ENCODE peak calls at places on chromosomes 2 and 18, in seven cellular contexts. K, O, U, D, J, E and W are unnamed samples.

GRCh38 chr2:132489150-132489549 is 72.5 kb downstream of the GPR39 start:
- DNase-seq in O (no peak), D (no peak), E (peak; percentile 5), J (no peak), K (no peak), U (no peak), W (no peak)

GRCh38 chr2:241538838-241539615 is 19.5 kb upstream of the BOK start:
- DNase-seq in J (no peak), D (no peak), U (no peak), E (no peak), O (no peak), K (no peak), W (no peak)

GRCh38 chr2:111705206-111705605 is 178.8 kb downstream of the ANAPC1 start:
- DNase-seq in K (no peak), O (no peak), U (no peak), D (no peak), E (no peak), J (no peak), W (no peak)

GRCh38 chr2:204842731-204843490 is 297.6 kb downstream of the PARD3B start:
- DNase-seq in U (no peak), O (peak; percentile 54), K (peak; percentile 9), E (peak; percentile 96), J (no peak), D (peak; percentile 35), W (peak; percentile 21)

GRCh38 chr2:122899614-122900013 is 1125.5 kb upstream of the CNTNAP5 start:
- DNase-seq in E (no peak), K (no peak), D (no peak), U (no peak), O (no peak), J (no peak), W (no peak)

GRCh38 chr18:74310411-74310810 is 5.2 kb upstream of the C18orf63 start:
- DNase-seq in K (no peak), D (no peak), J (no peak), U (no peak), E (peak; percentile 60), O (peak; percentile 60), W (no peak)

GRCh38 chr18:66632771-66633170 is 28.9 kb upstream of the CDH19 start:
- DNase-seq in D (no peak), O (no peak), E (no peak), K (no peak), U (no peak), J (no peak), W (no peak)

GRCh38 chr2:26184555-26185303 is 11.8 kb downstream of the GAREM2 start:
- DNase-seq in K (peak; percentile 64), D (peak; percentile 91), J (peak; percentile 95), O (peak; percentile 86), E (peak; percentile 78), U (peak; percentile 92), W (no peak)

GRCh38 chr18:70422061-70422965 is 133.5 kb downstream of the SOCS6 start:
- DNase-seq in K (peak; percentile 67), E (peak; percentile 93), D (peak; percentile 19), J (no peak), U (no peak), O (peak; percentile 96), W (peak; percentile 37)

GRCh38 chr2:120702751-120703150 is 32.9 kb upstream of the GLI2 start:
- DNase-seq in E (no peak), D (no peak), K (no peak), J (no peak), O (no peak), U (no peak), W (no peak)

GRCh38 chr18:58095251-58095650 is 51.2 kb downstream of the NEDD4L start:
- DNase-seq in K (no peak), D (no peak), O (no peak), U (no peak), J (no peak), E (no peak), W (no peak)

GRCh38 chr2:204608261-204608660 is 63.0 kb downstream of the PARD3B start:
- DNase-seq in E (peak; percentile 78), J (no peak), O (no peak), U (no peak), K (no peak), D (peak; percentile 21), W (no peak)

GRCh38 chr18:49768051-49768391 is 45.3 kb downstream of the ACAA2 start:
- DNase-seq in D (peak; percentile 36), O (peak; percentile 61), K (peak; percentile 38), U (no peak), E (peak; percentile 65), J (no peak), W (peak; percentile 22)

GRCh38 chr2:113157108-113157896 is 16.5 kb upstream of the PSD4 start:
- DNase-seq in O (no peak), U (peak; percentile 58), D (no peak), E (no peak), J (peak; percentile 65), K (no peak), W (peak; percentile 28)
- TF ChIP-seq POLR2A in O (no peak), U (no peak), D (no peak), E (no peak), J (no peak), K (no peak), W (peak; percentile 14)

DNA sequence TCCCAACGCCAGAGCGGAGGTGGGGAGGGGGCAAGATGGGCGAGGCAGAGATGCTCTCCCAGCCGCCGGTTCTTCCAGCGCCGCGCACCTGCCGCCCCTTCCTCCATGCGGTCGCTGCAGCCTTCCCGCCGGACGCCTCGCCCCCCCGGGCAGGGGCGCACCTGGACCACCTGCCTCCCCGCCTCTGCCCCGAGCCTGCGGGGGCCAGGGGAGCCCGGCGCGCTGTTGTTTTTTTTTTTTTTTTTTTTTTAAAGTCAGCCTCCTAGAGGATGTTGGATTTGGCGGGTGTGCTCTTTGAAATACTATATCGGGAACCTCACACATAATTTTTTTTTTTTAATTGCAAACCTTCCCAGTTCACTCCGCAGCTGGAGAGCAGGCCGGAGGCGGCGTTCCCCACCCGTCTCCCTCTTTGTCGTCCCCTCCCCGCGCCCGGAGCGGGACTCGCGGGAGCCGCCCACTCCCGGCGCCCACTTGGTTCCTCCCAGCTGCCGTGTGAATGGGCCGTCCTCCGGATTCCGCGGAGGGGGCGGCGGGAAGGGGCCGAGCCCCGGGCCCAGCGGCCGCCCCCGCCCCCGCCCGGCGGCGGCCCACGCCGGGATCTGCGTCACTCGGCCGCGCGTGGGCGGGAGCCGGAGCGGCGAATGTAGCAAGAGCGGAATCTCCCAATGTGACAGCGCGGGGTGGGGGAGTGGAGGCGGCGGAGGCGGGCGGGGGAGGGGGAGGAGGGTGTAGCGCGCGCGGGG is 421 bp upstream of the NAB1 start:
- DNase-seq in O (peak; percentile 89), U (peak; percentile 69), E (peak; percentile 88), J (peak; percentile 72), K (peak; percentile 84), D (peak; percentile 90), W (peak; percentile 68)
- TF ChIP-seq POLR2A in O (peak; percentile 42), U (no peak), E (no peak), J (no peak), K (peak; percentile 46), D (peak; percentile 44), W (peak; percentile 38)

GRCh38 chr2:8677646-8678592 is 3.9 kb upstream of the ID2 start:
- DNase-seq in D (peak; percentile 73), U (no peak), J (no peak), O (peak; percentile 70), K (peak; percentile 21), E (peak; percentile 54), W (peak; percentile 80)
- TF ChIP-seq POLR2A in D (no peak), U (no peak), J (no peak), O (peak; percentile 20), K (no peak), E (peak; percentile 82), W (peak; percentile 3)

DNA sequence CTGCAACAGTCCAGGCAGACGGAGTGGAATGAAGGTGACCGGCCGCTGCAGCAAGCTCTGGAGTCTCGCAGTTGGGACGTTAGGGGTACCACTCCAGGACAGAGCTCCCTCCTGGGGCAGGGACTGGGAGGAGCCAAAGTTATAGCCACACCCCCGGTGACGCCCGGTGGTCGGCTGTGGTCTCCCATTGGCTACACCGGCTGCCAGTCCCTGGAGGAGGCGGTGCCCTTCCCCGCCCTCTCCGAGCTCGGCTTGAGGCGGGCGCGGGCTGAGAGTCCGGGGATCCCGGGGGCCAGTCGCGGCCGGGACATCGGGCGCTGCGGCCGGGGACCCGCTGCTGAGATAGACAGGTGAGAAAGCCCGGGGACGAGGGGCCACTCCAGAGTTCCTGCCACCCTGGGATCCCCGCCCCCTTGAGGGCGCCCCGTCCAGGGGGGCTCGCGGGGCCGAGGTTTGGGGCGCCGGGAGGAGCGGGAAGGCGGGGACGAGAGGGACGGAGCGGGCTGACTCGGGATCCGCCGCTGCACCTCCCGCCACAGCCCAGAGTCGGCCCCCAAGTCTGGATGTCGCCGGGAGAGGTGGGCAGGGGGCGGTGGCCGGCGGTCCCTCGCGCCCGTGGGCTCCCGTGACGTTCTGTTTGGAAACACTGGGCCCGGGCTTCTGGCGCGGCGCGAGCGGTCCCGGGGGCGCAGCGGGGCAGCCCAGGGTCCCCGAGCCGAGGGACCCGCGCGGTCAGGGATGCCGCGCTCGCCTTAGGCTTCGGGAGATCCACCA is at the start of gene PLEKHH2:
- DNase-seq in K (peak; percentile 90), J (peak; percentile 74), E (peak; percentile 83), U (peak; percentile 73), D (peak; percentile 98), O (peak; percentile 91), W (peak; percentile 88)
- TF ChIP-seq POLR2A in K (peak; percentile 69), J (no peak), E (no peak), U (no peak), D (peak; percentile 87), O (no peak), W (no peak)

DNA sequence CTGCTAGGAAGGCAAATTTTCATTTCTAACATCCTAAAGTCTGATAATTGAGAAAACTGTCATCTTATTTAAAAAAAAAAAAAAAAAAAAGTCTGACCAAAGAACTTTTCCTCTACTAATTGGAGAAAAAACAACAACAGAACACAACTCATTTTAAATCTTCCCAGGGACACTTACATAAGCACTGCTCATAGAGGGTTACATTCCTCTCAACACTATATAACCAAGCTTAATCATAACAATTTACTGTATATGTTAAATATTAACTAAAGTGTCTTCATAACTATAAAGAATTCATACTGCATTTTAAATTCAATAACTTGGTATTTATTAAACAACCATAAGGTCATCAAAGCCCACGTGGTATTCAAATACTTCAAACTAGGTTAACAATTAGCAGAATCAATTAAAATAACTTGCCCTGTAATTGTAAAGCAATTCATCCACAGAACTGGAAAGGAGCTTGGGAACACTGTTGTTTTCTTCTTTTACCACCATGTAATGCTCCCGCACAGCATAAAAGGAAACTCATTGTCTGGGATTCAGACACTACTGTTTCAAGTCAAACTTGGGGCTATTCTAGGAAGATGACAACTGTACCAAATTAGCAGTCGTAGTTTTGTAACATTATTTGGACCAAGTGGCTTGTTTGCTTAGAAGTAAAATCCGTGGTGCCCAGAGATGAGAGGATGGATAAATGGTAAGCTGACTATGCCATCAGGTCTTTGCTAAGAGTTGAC is 10.5 kb downstream of the GAREM1 start:
- DNase-seq in J (no peak), O (no peak), U (no peak), K (no peak), D (no peak), E (no peak), W (no peak)
- TF ChIP-seq POLR2A in J (no peak), O (no peak), U (no peak), K (no peak), D (no peak), E (no peak), W (no peak)

GRCh38 chr2:33673937-33674336 is 74.8 kb upstream of the FAM98A start:
- DNase-seq in J (no peak), O (peak; percentile 26), D (no peak), K (no peak), U (no peak), E (peak; percentile 25), W (no peak)
- TF ChIP-seq POLR2A in J (no peak), O (no peak), D (no peak), K (no peak), U (no peak), E (no peak), W (no peak)